ENCODE peak calls at places on chromosomes 5 and 9, in six cellular contexts. H is GM06990, F is IMR-90, Z is lower lobe of right lung, Y is endothelial cell, X is ascending aorta. T is an unnamed sample.

GRCh38 chr9:93701494-93702218 is 125.3 kb downstream of the PHF2 start:
- DNase-seq in Y (no peak), F (no peak), Z (no peak), H (no peak), X (no peak), T (no peak)

GRCh38 chr5:58717303-58718012 is 134.6 kb downstream of the RAB3C start:
- DNase-seq in Z (no peak), H (no peak), F (no peak), Y (no peak), X (no peak), T (no peak)

GRCh38 chr9:132798817-132799790 is 79.0 kb downstream of the AK8 start:
- DNase-seq in F (no peak), X (no peak), H (no peak), Y (no peak), Z (peak), T (no peak)

GRCh38 chr9:83622814-83623633 is at the start of gene IDNK:
- DNase-seq in H (peak), Z (peak), X (no peak), Y (peak), F (peak), T (peak)

GRCh38 chr5:28286566-28286965 is 1248.2 kb upstream of the CDH9 start:
- DNase-seq in X (no peak), Y (no peak), Z (no peak), F (no peak), H (no peak), T (no peak)

GRCh38 chr5:132782101-132782500 is 5.1 kb upstream of the SEPTIN8 start:
- DNase-seq in Y (no peak), H (no peak), F (peak), Z (no peak), X (no peak), T (peak)

GRCh38 chr9:69283003-69283402 is 42.0 kb upstream of the ENTREP1 start:
- DNase-seq in X (no peak), F (no peak), Y (no peak), H (no peak), Z (no peak), T (no peak)

GRCh38 chr5:72956324-72957140 is 691 bp downstream of the FCHO2 start:
- DNase-seq in Z (peak), F (peak), X (no peak), H (no peak), Y (peak), T (peak)

GRCh38 chr9:22649384-22649783 is 202.8 kb downstream of the DMRTA1 start:
- DNase-seq in X (no peak), Y (no peak), Z (no peak), F (peak), H (no peak), T (peak)

GRCh38 chr5:62494772-62495171 is 82.2 kb downstream of the IPO11 start:
- DNase-seq in H (no peak), X (no peak), Z (no peak), Y (no peak), F (no peak), T (no peak)

GRCh38 chr9:71719585-71719984 is 48.7 kb downstream of the CEMIP2 start:
- DNase-seq in Y (no peak), X (no peak), H (no peak), Z (no peak), F (peak), T (peak)

GRCh38 chr5:172722309-172722815 is 48.6 kb downstream of the DUSP1 start:
- DNase-seq in H (no peak), Y (no peak), Z (no peak), F (no peak), X (no peak), T (no peak)

GRCh38 chr5:5953641-5954040 is 424.7 kb downstream of the MED10 start:
- DNase-seq in F (no peak), Y (no peak), H (no peak), Z (no peak), X (no peak), T (no peak)

GRCh38 chr5:132462856-132463745 is 27.5 kb downstream of the IRF1 start:
- DNase-seq in H (no peak), Z (no peak), Y (no peak), X (no peak), F (no peak), T (no peak)

GRCh38 chr5:132110195-132110594 is 36.6 kb downstream of the CSF2 start:
- DNase-seq in Y (no peak), H (no peak), F (no peak), X (no peak), Z (no peak), T (no peak)

GRCh38 chr5:65483474-65484346 is 2.0 kb upstream of the ADAMTS6 start:
- DNase-seq in Y (no peak), F (peak), H (peak), Z (no peak), X (no peak), T (peak)

GRCh38 chr5:78698218-78698751 is 49.7 kb upstream of the LHFPL2 start:
- DNase-seq in H (no peak), Y (no peak), Z (no peak), F (peak), X (no peak), T (peak)

GRCh38 chr9:111961011-111961410 is 64.4 kb downstream of the UGCG start:
- DNase-seq in H (no peak), F (peak), X (no peak), Y (no peak), Z (no peak), T (no peak)

GRCh38 chr5:113562828-113563400 is 49.4 kb downstream of the YTHDC2 start:
- DNase-seq in H (no peak), X (no peak), F (no peak), Z (no peak), Y (no peak), T (no peak)

GRCh38 chr9:37790096-37790495 is 5.2 kb upstream of the EXOSC3 start:
- DNase-seq in X (no peak), H (no peak), Y (no peak), Z (no peak), F (no peak), T (no peak)

GRCh38 chr9:14198049-14198448 is 115.9 kb downstream of the NFIB start:
- DNase-seq in F (no peak), H (no peak), Y (no peak), Z (no peak), X (no peak), T (no peak)

GRCh38 chr5:135245521-135246499 is 153.2 kb downstream of the MACROH2A1 start:
- DNase-seq in F (peak), H (no peak), Y (peak), Z (no peak), X (no peak), T (peak)

GRCh38 chr5:138944527-138945322 is 69.6 kb upstream of the LRRTM2 start:
- DNase-seq in X (no peak), H (no peak), Y (no peak), Z (no peak), F (no peak), T (no peak)

GRCh38 chr5:141846031-141846430 is 32.2 kb downstream of the PCDH1 start:
- DNase-seq in F (peak), Z (no peak), X (no peak), Y (no peak), H (no peak), T (peak)

GRCh38 chr5:137733922-137734695 is 1.8 kb downstream of the KLHL3 start:
- DNase-seq in X (no peak), F (peak), H (no peak), Y (no peak), Z (no peak), T (peak)

GRCh38 chr5:90547072-90547536 is 11.5 kb upstream of the ADGRV1 start:
- DNase-seq in H (no peak), Y (no peak), X (no peak), F (no peak), Z (no peak), T (no peak)

GRCh38 chr9:8868632-8869031 is 1069.1 kb upstream of the DMAC1 start:
- DNase-seq in X (no peak), F (no peak), H (no peak), Z (no peak), Y (no peak), T (no peak)

GRCh38 chr5:57137401-57137800 is 36.5 kb upstream of the GPBP1 start:
- DNase-seq in Y (no peak), X (no peak), Z (no peak), H (no peak), F (no peak), T (no peak)

GRCh38 chr5:173598686-173599085 is 17.8 kb downstream of the BOD1 start:
- DNase-seq in Y (no peak), X (no peak), F (peak), H (no peak), Z (no peak), T (no peak)

GRCh38 chr9:19732570-19732969 is 56.3 kb downstream of the SLC24A2 start:
- DNase-seq in F (no peak), Z (no peak), H (no peak), X (no peak), Y (no peak), T (no peak)

GRCh38 chr9:136409557-136410455 is 608 bp downstream of the ENTR1 start:
- DNase-seq in H (peak), X (no peak), Z (peak), F (peak), Y (peak), T (peak)

GRCh38 chr5:173926359-173926758 is 38.2 kb downstream of the CPEB4 start:
- DNase-seq in X (peak), Z (no peak), F (peak), Y (no peak), H (no peak), T (peak)

GRCh38 chr9:136840140-136840876 is 2.0 kb upstream of the AJM1 start:
- DNase-seq in F (no peak), Z (no peak), X (no peak), Y (no peak), H (no peak), T (no peak)

GRCh38 chr9:3495850-3496249 is 30.0 kb downstream of the RFX3 start:
- DNase-seq in Z (no peak), F (peak), H (no peak), Y (no peak), X (no peak), T (no peak)

GRCh38 chr9:120693609-120694008 is 20.7 kb downstream of the MEGF9 start:
- DNase-seq in F (peak), X (no peak), Y (no peak), Z (no peak), H (no peak), T (no peak)

GRCh38 chr5:80140496-80140895 is 105.3 kb downstream of the THBS4 start:
- DNase-seq in H (no peak), F (no peak), X (no peak), Z (no peak), Y (no peak), T (no peak)

GRCh38 chr9:105290401-105290800 is 46.0 kb downstream of the SLC44A1 start:
- DNase-seq in X (no peak), H (no peak), Y (no peak), F (peak), Z (no peak), T (peak)

GRCh38 chr9:134717793-134718645 is 76.4 kb downstream of the COL5A1 start:
- DNase-seq in Z (no peak), F (no peak), Y (no peak), H (no peak), X (no peak), T (no peak)

GRCh38 chr5:147760086-147760485 is 22.4 kb downstream of the JAKMIP2 start:
- DNase-seq in X (no peak), F (no peak), H (no peak), Y (no peak), Z (no peak), T (no peak)

GRCh38 chr9:12720551-12720950 is 27.4 kb downstream of the TYRP1 start:
- DNase-seq in Y (no peak), H (no peak), Z (no peak), X (no peak), F (no peak), T (no peak)

GRCh38 chr9:12717907-12718306 is 24.7 kb downstream of the TYRP1 start:
- DNase-seq in F (no peak), H (no peak), Z (no peak), Y (no peak), X (no peak), T (no peak)

GRCh38 chr9:12716823-12717222 is 23.6 kb downstream of the TYRP1 start:
- DNase-seq in Y (no peak), X (no peak), F (no peak), H (no peak), Z (no peak), T (no peak)

GRCh38 chr9:12718482-12719026 is 25.4 kb downstream of the TYRP1 start:
- DNase-seq in H (no peak), F (peak), Y (peak), Z (no peak), X (no peak), T (peak)

GRCh38 chr9:12719431-12719830 is 26.2 kb downstream of the TYRP1 start:
- DNase-seq in Y (no peak), H (no peak), Z (no peak), X (no peak), F (peak), T (peak)
- TF ChIP-seq CTCF in Y (peak), H (peak), Z (peak), X (peak), F (peak), T (peak)

DNA sequence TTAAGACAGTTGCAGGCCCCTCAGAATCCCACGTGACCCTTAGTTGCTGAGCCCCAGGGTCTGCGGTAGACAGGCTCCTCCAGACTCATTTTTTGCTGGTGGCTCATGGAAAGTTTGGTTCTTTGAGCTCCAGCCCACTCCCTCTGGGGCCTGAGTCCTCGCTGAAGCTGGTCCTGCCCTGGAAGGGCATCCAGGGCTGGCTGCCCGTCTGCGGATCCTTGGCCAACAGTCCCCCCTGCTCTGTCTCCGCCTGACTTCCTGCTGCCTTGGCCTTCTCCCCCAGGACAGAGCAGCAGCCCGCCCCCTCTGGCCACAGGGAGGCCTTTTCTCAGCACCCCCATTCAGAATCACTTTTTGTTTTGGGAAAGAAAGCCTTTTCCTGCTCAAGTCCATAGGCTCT is 24.4 kb downstream of the SLC6A7 start:
- DNase-seq in H (no peak), Z (no peak), Y (no peak), F (peak), X (no peak), T (peak)
- TF ChIP-seq CTCF in H (no peak), Z (no peak), Y (no peak), F (no peak), X (peak), T (peak)

GRCh38 chr9:94725293-94725692 is 1.2 kb upstream of the AOPEP start:
- DNase-seq in Z (no peak), H (no peak), F (no peak), Y (no peak), X (no peak), T (no peak)

GRCh38 chr9:94721754-94722153 is 4.7 kb upstream of the AOPEP start:
- DNase-seq in Z (no peak), F (no peak), Y (no peak), X (no peak), H (no peak), T (no peak)

GRCh38 chr9:94729199-94729598 is 2.7 kb downstream of the AOPEP start:
- DNase-seq in Z (no peak), H (no peak), Y (no peak), X (no peak), F (no peak), T (no peak)

GRCh38 chr9:94728719-94729118 is 2.2 kb downstream of the AOPEP start:
- DNase-seq in F (no peak), Z (no peak), H (no peak), X (no peak), Y (no peak), T (no peak)

GRCh38 chr9:94726495-94727191 is at the start of gene AOPEP:
- DNase-seq in F (peak), X (peak), H (peak), Z (peak), Y (peak), T (peak)
- TF ChIP-seq CTCF in F (no peak), X (no peak), H (no peak), Z (no peak), Y (no peak), T (no peak)

GRCh38 chr5:109690456-109691247 is 925 bp downstream of the MAN2A1 start:
- DNase-seq in F (peak), Z (peak), H (peak), X (no peak), Y (peak), T (peak)

GRCh38 chr5:109688999-109689739 is 558 bp upstream of the MAN2A1 start:
- DNase-seq in F (peak), Z (peak), X (peak), Y (peak), H (peak), T (peak)

GRCh38 chr5:109688647-109688998 is 1.1 kb upstream of the MAN2A1 start:
- DNase-seq in H (no peak), Z (no peak), Y (peak), F (peak), X (no peak), T (no peak)

GRCh38 chr5:109691248-109691574 is 1.5 kb downstream of the MAN2A1 start:
- DNase-seq in X (no peak), Y (no peak), Z (no peak), F (no peak), H (no peak), T (no peak)

DNA sequence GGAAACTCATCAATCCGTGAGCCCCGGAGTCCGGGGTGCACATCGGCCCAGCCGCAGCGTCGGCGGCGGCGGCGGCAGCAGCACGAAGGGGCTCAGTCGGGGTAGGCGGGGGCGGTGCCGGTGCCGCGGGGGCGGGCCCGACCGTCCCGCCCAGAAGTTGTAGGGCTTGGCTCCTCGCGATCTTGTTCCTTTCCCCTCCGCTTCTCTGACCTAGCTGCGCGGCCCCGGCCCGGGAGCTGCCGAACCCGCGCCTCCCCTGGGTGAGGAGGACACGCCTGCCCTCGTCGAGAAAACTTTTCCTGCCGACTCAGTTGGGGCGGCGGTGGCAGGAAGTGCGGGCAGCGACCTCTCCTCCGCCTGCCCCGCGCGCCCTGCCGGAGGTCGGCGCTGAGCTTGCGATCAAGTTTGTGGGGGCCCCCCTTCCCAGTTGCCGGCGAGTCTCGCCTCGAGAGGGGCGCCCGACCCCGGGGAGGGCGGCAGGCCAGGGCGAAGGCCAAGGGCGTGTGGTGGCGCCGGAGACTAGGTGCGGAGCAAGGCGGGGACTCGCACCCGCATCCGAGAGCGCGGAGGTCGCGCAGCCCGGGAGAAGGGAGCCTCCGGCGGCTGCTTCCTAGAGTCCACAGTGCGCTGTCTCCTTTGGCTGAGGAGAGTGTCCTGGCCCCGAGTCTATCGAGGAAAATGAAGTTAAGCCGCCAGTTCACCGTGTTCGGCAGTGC is at the start of gene MAN2A1:
- DNase-seq in H (peak), X (peak), F (peak), Y (peak), Z (peak), T (peak)
- TF ChIP-seq CTCF in H (peak), X (no peak), F (no peak), Y (no peak), Z (peak), T (no peak)

DNA sequence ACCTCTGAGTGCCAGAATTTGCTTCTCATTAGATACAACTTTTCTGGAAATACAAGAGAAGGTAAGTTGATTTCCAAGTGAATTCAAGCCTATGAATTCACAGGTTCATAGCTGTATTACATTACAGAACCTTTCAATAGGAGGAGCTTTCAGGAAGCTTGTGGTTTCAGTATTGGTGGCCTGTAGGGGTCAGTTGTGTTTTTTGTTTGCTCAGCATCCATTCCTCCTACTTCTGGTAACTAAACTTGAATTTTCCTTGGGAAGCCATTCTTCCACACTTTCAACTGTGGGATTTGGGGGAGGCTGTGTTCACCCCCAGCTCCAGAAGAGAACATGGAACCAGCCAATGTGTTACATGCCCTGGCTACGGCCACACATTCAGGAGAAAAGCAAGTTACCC is 5.6 kb upstream of the CYSTM1 start:
- DNase-seq in F (no peak), Z (no peak), X (no peak), Y (no peak), H (no peak), T (no peak)
- TF ChIP-seq CTCF in F (no peak), Z (no peak), X (no peak), Y (no peak), H (peak), T (no peak)

DNA sequence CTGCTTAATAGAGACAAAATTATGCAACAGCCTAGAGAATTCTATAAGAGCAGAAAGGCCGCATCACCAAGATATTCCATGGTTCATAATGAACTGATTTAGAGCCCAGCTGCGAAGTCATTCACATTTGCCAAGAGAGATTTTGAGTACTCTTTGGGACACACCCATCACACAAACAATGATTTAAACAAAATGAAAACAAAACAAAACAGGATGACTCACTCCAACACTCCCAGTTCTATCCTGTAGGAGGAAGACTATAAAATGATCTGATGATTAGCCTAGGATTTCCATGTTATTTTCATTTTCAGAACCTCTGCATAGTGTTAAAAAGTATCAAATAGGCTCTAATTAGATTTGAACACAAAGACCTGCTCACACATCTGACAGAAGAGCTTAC is 145.8 kb upstream of the GNA14 start:
- DNase-seq in F (peak), H (no peak), X (no peak), Y (no peak), Z (no peak), T (peak)
- TF ChIP-seq CTCF in F (peak), H (no peak), X (no peak), Y (peak), Z (peak), T (peak)

T was measured in AG10803.